ENCODE peak calls at places on chromosome 13, in nine cellular contexts. One of them, this sample, is unnamed.
A peak's percentile ranks its signal among the peaks of the same experiment; 100 is the strongest.

GRCh38 chr13:29767006-29767405 is 83.4 kb downstream of the UBL3 start:
- DNase-seq in tibial nerve: no peak
- DNase-seq in esophagus muscularis mucosa: no peak
- DNase-seq in psoas muscle: no peak
- DNase-seq in mesendoderm: no peak
- DNase-seq in HFF-Myc: no peak
- DNase-seq in lung: no peak
- DNase-seq in Jurkat, Clone E6-1: no peak
- DNase-seq in neural progenitor cell: no peak
- DNase-seq in this sample: no peak

GRCh38 chr13:42275098-42275471 is 3.1 kb downstream of the AKAP11 start:
- DNase-seq in tibial nerve: no peak
- DNase-seq in esophagus muscularis mucosa: no peak
- DNase-seq in psoas muscle: no peak
- DNase-seq in mesendoderm: no peak
- DNase-seq in HFF-Myc: no peak
- DNase-seq in lung: no peak
- DNase-seq in Jurkat, Clone E6-1: no peak
- DNase-seq in neural progenitor cell: no peak
- DNase-seq in this sample: no peak

GRCh38 chr13:110317093-110317492 is 10.0 kb downstream of the COL4A2 start:
- DNase-seq in tibial nerve: no peak
- DNase-seq in esophagus muscularis mucosa: no peak
- DNase-seq in psoas muscle: no peak
- DNase-seq in mesendoderm: no peak
- DNase-seq in HFF-Myc: no peak
- DNase-seq in lung: no peak
- DNase-seq in Jurkat, Clone E6-1: no peak
- DNase-seq in neural progenitor cell: no peak
- DNase-seq in this sample: no peak

GRCh38 chr13:21022694-21023325 is 38.6 kb downstream of the LATS2 start:
- DNase-seq in tibial nerve: no peak
- DNase-seq in esophagus muscularis mucosa: no peak
- DNase-seq in psoas muscle: no peak
- DNase-seq in mesendoderm: no peak
- DNase-seq in HFF-Myc: no peak
- DNase-seq in lung: no peak
- DNase-seq in Jurkat, Clone E6-1: no peak
- DNase-seq in neural progenitor cell: peak; percentile 35
- DNase-seq in this sample: no peak

GRCh38 chr13:74221752-74222151 is 87.5 kb upstream of the KLF12 start:
- DNase-seq in tibial nerve: no peak
- DNase-seq in esophagus muscularis mucosa: no peak
- DNase-seq in psoas muscle: no peak
- DNase-seq in mesendoderm: no peak
- DNase-seq in HFF-Myc: no peak
- DNase-seq in lung: no peak
- DNase-seq in Jurkat, Clone E6-1: no peak
- DNase-seq in neural progenitor cell: no peak
- DNase-seq in this sample: no peak

GRCh38 chr13:47303626-47304025 is 406.8 kb upstream of the HTR2A start:
- DNase-seq in tibial nerve: no peak
- DNase-seq in esophagus muscularis mucosa: no peak
- DNase-seq in psoas muscle: no peak
- DNase-seq in mesendoderm: no peak
- DNase-seq in HFF-Myc: no peak
- DNase-seq in lung: no peak
- DNase-seq in Jurkat, Clone E6-1: no peak
- DNase-seq in neural progenitor cell: no peak
- DNase-seq in this sample: no peak

GRCh38 chr13:48233886-48234488 is 981 bp downstream of the ITM2B start:
- DNase-seq in tibial nerve: no peak
- DNase-seq in esophagus muscularis mucosa: no peak
- DNase-seq in psoas muscle: no peak
- DNase-seq in mesendoderm: peak; percentile 44
- DNase-seq in HFF-Myc: no peak
- DNase-seq in lung: no peak
- DNase-seq in Jurkat, Clone E6-1: peak; percentile 54
- DNase-seq in neural progenitor cell: peak; percentile 26
- DNase-seq in this sample: no peak

GRCh38 chr13:25652764-25653163 is 281.0 kb downstream of the ATP8A2 start:
- DNase-seq in tibial nerve: no peak
- DNase-seq in esophagus muscularis mucosa: no peak
- DNase-seq in psoas muscle: no peak
- DNase-seq in mesendoderm: peak; percentile 86
- DNase-seq in HFF-Myc: no peak
- DNase-seq in lung: no peak
- DNase-seq in Jurkat, Clone E6-1: no peak
- DNase-seq in neural progenitor cell: peak; percentile 39
- DNase-seq in this sample: no peak

DNA sequence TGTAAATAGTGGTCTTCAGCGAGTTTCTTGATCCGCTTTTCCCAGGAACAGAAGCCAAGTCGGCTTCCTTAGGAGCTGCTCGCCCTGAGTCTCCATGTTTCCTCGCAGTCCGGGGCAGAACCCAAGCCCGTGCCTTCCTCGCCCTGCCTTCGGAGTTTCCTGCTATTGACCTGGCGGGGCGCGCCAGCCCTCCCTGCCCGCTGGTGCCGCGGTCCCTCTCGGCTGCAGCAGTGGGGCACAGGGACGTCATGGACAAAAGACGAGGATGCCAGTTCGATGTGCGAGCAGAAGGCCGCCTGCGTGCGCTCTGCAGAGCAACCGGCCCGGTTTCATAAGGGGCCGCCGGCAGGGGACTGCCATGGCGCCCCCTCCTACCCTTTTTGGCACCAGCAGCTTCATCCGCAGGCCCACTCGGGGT is 156.6 kb downstream of the TM9SF2 start:
- DNase-seq in tibial nerve: no peak
- DNase-seq in esophagus muscularis mucosa: peak; percentile 91
- DNase-seq in psoas muscle: peak; percentile 49
- DNase-seq in mesendoderm: peak; percentile 74
- DNase-seq in HFF-Myc: no peak
- DNase-seq in lung: no peak
- DNase-seq in Jurkat, Clone E6-1: no peak
- DNase-seq in neural progenitor cell: peak; percentile 79
- DNase-seq in this sample: no peak
- H3K4me3 ChIP-seq in tibial nerve: peak overlapping the region; percentile 53
- H3K4me3 ChIP-seq in esophagus muscularis mucosa: peak overlapping the region; percentile 61
- H3K4me3 ChIP-seq in psoas muscle: peak overlapping the region; percentile 60
- H3K4me3 ChIP-seq in mesendoderm: no peak overlapping the region
- H3K4me3 ChIP-seq in HFF-Myc: no peak overlapping the region
- H3K4me3 ChIP-seq in lung: peak overlapping the region; percentile 29
- H3K4me3 ChIP-seq in Jurkat, Clone E6-1: no peak overlapping the region
- H3K4me3 ChIP-seq in neural progenitor cell: peak overlapping the region; percentile 47
- H3K4me3 ChIP-seq in this sample: no peak overlapping the region

GRCh38 chr13:75445717-75446529 is 36.0 kb downstream of the TBC1D4 start:
- DNase-seq in tibial nerve: no peak
- DNase-seq in esophagus muscularis mucosa: no peak
- DNase-seq in psoas muscle: no peak
- DNase-seq in mesendoderm: no peak
- DNase-seq in HFF-Myc: no peak
- DNase-seq in lung: no peak
- DNase-seq in Jurkat, Clone E6-1: no peak
- DNase-seq in neural progenitor cell: no peak
- DNase-seq in this sample: no peak
- H3K4me3 ChIP-seq in tibial nerve: no peak overlapping the region
- H3K4me3 ChIP-seq in esophagus muscularis mucosa: no peak overlapping the region
- H3K4me3 ChIP-seq in psoas muscle: peak overlapping the region; percentile 58
- H3K4me3 ChIP-seq in mesendoderm: no peak overlapping the region
- H3K4me3 ChIP-seq in HFF-Myc: no peak overlapping the region
- H3K4me3 ChIP-seq in lung: no peak overlapping the region
- H3K4me3 ChIP-seq in Jurkat, Clone E6-1: no peak overlapping the region
- H3K4me3 ChIP-seq in neural progenitor cell: no peak overlapping the region
- H3K4me3 ChIP-seq in this sample: no peak overlapping the region

GRCh38 chr13:112978561-112979405 is 9.8 kb downstream of the MCF2L start:
- DNase-seq in tibial nerve: no peak
- DNase-seq in esophagus muscularis mucosa: no peak
- DNase-seq in psoas muscle: no peak
- DNase-seq in mesendoderm: no peak
- DNase-seq in HFF-Myc: peak; percentile 2
- DNase-seq in lung: no peak
- DNase-seq in Jurkat, Clone E6-1: no peak
- DNase-seq in neural progenitor cell: no peak
- DNase-seq in this sample: no peak
- H3K4me3 ChIP-seq in tibial nerve: no peak overlapping the region
- H3K4me3 ChIP-seq in esophagus muscularis mucosa: peak overlapping the region; percentile 39
- H3K4me3 ChIP-seq in psoas muscle: peak overlapping the region; percentile 58
- H3K4me3 ChIP-seq in mesendoderm: no peak overlapping the region
- H3K4me3 ChIP-seq in HFF-Myc: no peak overlapping the region
- H3K4me3 ChIP-seq in lung: peak overlapping the region; percentile 54
- H3K4me3 ChIP-seq in Jurkat, Clone E6-1: no peak overlapping the region
- H3K4me3 ChIP-seq in neural progenitor cell: no peak overlapping the region
- H3K4me3 ChIP-seq in this sample: no peak overlapping the region

GRCh38 chr13:72864142-72865035 is 82.5 kb downstream of the PIBF1 start:
- DNase-seq in tibial nerve: no peak
- DNase-seq in esophagus muscularis mucosa: no peak
- DNase-seq in psoas muscle: no peak
- DNase-seq in mesendoderm: no peak
- DNase-seq in HFF-Myc: peak; percentile 30
- DNase-seq in lung: no peak
- DNase-seq in Jurkat, Clone E6-1: no peak
- DNase-seq in neural progenitor cell: no peak
- DNase-seq in this sample: no peak

DNA sequence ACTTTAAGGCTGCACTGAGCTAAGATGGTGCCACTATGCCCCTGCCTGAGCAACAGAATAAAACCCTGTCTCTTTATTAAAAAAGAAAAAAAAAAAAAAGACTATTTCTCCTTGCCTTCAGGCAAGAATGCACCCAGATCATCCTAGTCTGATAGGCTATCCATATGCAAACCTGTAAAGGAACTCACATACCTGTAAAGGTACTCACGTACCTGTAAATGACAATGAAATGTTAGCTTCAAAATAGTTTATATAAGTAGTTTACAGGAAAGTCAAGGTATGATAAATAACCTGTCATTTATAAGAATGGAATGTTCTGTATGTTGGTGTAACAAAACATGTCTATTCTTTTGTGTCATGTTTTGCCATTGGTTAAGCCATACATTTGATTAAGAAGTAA is 86.3 kb downstream of the PIBF1 start:
- DNase-seq in tibial nerve: no peak
- DNase-seq in esophagus muscularis mucosa: no peak
- DNase-seq in psoas muscle: no peak
- DNase-seq in mesendoderm: no peak
- DNase-seq in HFF-Myc: no peak
- DNase-seq in lung: no peak
- DNase-seq in Jurkat, Clone E6-1: no peak
- DNase-seq in neural progenitor cell: no peak
- DNase-seq in this sample: no peak
- H3K4me3 ChIP-seq in tibial nerve: no peak overlapping the region
- H3K4me3 ChIP-seq in esophagus muscularis mucosa: no peak overlapping the region
- H3K4me3 ChIP-seq in psoas muscle: no peak overlapping the region
- H3K4me3 ChIP-seq in mesendoderm: no peak overlapping the region
- H3K4me3 ChIP-seq in HFF-Myc: no peak overlapping the region
- H3K4me3 ChIP-seq in lung: no peak overlapping the region
- H3K4me3 ChIP-seq in Jurkat, Clone E6-1: no peak overlapping the region
- H3K4me3 ChIP-seq in neural progenitor cell: no peak overlapping the region
- H3K4me3 ChIP-seq in this sample: no peak overlapping the region

GRCh38 chr13:32905063-32905863 is 111.0 kb upstream of the KL start:
- DNase-seq in tibial nerve: no peak
- DNase-seq in esophagus muscularis mucosa: no peak
- DNase-seq in psoas muscle: no peak
- DNase-seq in mesendoderm: peak; percentile 6
- DNase-seq in HFF-Myc: no peak
- DNase-seq in lung: no peak
- DNase-seq in Jurkat, Clone E6-1: peak; percentile 47
- DNase-seq in neural progenitor cell: no peak
- DNase-seq in this sample: no peak

GRCh38 chr13:32901994-32902780 is 114.0 kb upstream of the KL start:
- DNase-seq in tibial nerve: no peak
- DNase-seq in esophagus muscularis mucosa: no peak
- DNase-seq in psoas muscle: peak; percentile 76
- DNase-seq in mesendoderm: no peak
- DNase-seq in HFF-Myc: no peak
- DNase-seq in lung: no peak
- DNase-seq in Jurkat, Clone E6-1: no peak
- DNase-seq in neural progenitor cell: no peak
- DNase-seq in this sample: no peak

GRCh38 chr13:32904271-32904670 is 112.0 kb upstream of the KL start:
- DNase-seq in tibial nerve: no peak
- DNase-seq in esophagus muscularis mucosa: peak; percentile 7
- DNase-seq in psoas muscle: no peak
- DNase-seq in mesendoderm: no peak
- DNase-seq in HFF-Myc: no peak
- DNase-seq in lung: no peak
- DNase-seq in Jurkat, Clone E6-1: no peak
- DNase-seq in neural progenitor cell: no peak
- DNase-seq in this sample: no peak

GRCh38 chr13:32902898-32903297 is 113.3 kb upstream of the KL start:
- DNase-seq in tibial nerve: peak; percentile 69
- DNase-seq in esophagus muscularis mucosa: no peak
- DNase-seq in psoas muscle: peak; percentile 84
- DNase-seq in mesendoderm: peak; percentile 78
- DNase-seq in HFF-Myc: no peak
- DNase-seq in lung: no peak
- DNase-seq in Jurkat, Clone E6-1: no peak
- DNase-seq in neural progenitor cell: peak; percentile 18
- DNase-seq in this sample: no peak

DNA sequence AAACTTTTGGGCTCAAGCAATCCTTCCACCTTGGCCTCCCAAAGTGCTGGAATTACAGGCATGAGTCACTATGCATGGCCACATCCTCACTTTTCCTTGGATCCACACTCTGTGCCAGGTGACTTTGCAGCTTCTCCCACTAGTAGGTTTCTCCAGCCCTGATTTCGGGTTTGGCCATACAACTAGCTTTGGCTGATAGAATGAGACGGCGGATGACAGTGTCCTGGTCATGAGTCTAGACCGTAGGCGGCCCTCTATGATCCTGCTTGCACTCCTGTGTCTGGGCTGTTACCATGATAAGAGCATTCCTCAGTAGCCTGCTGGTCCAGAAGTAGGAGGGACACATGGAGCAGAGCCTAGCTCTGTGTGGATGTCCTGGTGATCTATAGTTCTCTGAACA is 112.5 kb upstream of the KL start:
- DNase-seq in tibial nerve: no peak
- DNase-seq in esophagus muscularis mucosa: peak; percentile 70
- DNase-seq in psoas muscle: no peak
- DNase-seq in mesendoderm: peak; percentile 9
- DNase-seq in HFF-Myc: no peak
- DNase-seq in lung: no peak
- DNase-seq in Jurkat, Clone E6-1: no peak
- DNase-seq in neural progenitor cell: no peak
- DNase-seq in this sample: no peak
- H3K4me3 ChIP-seq in tibial nerve: no peak overlapping the region
- H3K4me3 ChIP-seq in esophagus muscularis mucosa: no peak overlapping the region
- H3K4me3 ChIP-seq in psoas muscle: no peak overlapping the region
- H3K4me3 ChIP-seq in mesendoderm: no peak overlapping the region
- H3K4me3 ChIP-seq in HFF-Myc: no peak overlapping the region
- H3K4me3 ChIP-seq in lung: no peak overlapping the region
- H3K4me3 ChIP-seq in Jurkat, Clone E6-1: no peak overlapping the region
- H3K4me3 ChIP-seq in neural progenitor cell: no peak overlapping the region
- H3K4me3 ChIP-seq in this sample: no peak overlapping the region

This sample was measured in CD4-positive, alpha-beta memory T cell.